ENCODE peak calls at places on chromosome 6, in six cellular contexts. W is naive B cell; U is left kidney; A is effector CD8-positive, alpha-beta T cell; L is H7; O is stimulated activated naive CD8-positive, alpha-beta T cell treated with anti-CD3 and anti-CD28 coated beads, Interleukin-15, amount 100 ng/mL, for 72 hours. R is an unnamed sample.

GRCh38 chr6:27332692-27333641 is 20.9 kb upstream of the POM121L2 start:
- DNase-seq in U (peak), L (peak), O (peak), W (peak), A (peak), R (peak)

GRCh38 chr6:162331911-162332310 is 395.7 kb downstream of the PRKN start:
- DNase-seq in O (no peak), U (no peak), L (no peak), W (no peak), A (no peak), R (no peak)

GRCh38 chr6:137043710-137044365 is 927 bp downstream of the IL20RA start:
- DNase-seq in L (no peak), O (no peak), U (peak), W (peak), A (no peak), R (peak)

GRCh38 chr6:29071831-29072723 is 15.0 kb downstream of the OR2B3 start:
- DNase-seq in W (no peak), O (peak), A (no peak), U (peak), L (peak), R (peak)

GRCh38 chr6:134517863-134518262 is 200.0 kb upstream of the SGK1 start:
- DNase-seq in W (no peak), A (no peak), U (peak), L (no peak), O (no peak), R (peak)

GRCh38 chr6:104229057-104229456 is 630.7 kb downstream of the HACE1 start:
- DNase-seq in L (no peak), O (no peak), A (no peak), W (no peak), U (peak), R (no peak)

GRCh38 chr6:76351275-76351674 is 278.8 kb upstream of the IMPG1 start:
- DNase-seq in W (no peak), A (no peak), O (no peak), L (peak), U (peak), R (peak)

GRCh38 chr6:161890133-161890833 is 616.4 kb upstream of the AGPAT4 start:
- DNase-seq in W (no peak), U (no peak), L (no peak), A (no peak), O (no peak), R (no peak)

GRCh38 chr6:25629202-25629584 is 22.8 kb upstream of the SCGN start:
- DNase-seq in A (no peak), W (no peak), L (no peak), U (no peak), O (no peak), R (no peak)

GRCh38 chr6:104710543-104711335 is 149.0 kb downstream of the HACE1 start:
- DNase-seq in O (no peak), A (no peak), L (no peak), U (no peak), W (no peak), R (no peak)

GRCh38 chr6:115945306-115945705 is 115.4 kb downstream of the FRK start:
- DNase-seq in W (no peak), U (no peak), O (no peak), L (no peak), A (no peak), R (no peak)

GRCh38 chr6:49958180-49958579 is 5.8 kb downstream of the DEFB114 start:
- DNase-seq in O (no peak), U (no peak), A (no peak), L (no peak), W (no peak), R (no peak)

GRCh38 chr6:100780648-100781047 is 100.5 kb downstream of the ASCC3 start:
- DNase-seq in W (no peak), A (no peak), L (no peak), O (no peak), U (no peak), R (no peak)

GRCh38 chr6:75922226-75922625 is 150.2 kb downstream of the IMPG1 start:
- DNase-seq in O (no peak), U (no peak), W (no peak), A (no peak), L (no peak), R (no peak)

GRCh38 chr6:170287371-170287876 is 3.5 kb downstream of the DLL1 start:
- DNase-seq in L (no peak), A (no peak), O (no peak), W (no peak), U (no peak), R (no peak)

GRCh38 chr6:123380257-123380656 is 256.5 kb downstream of the TRDN start:
- DNase-seq in A (no peak), L (peak), O (no peak), U (peak), W (no peak), R (peak)

GRCh38 chr6:128350416-128351254 is 169.8 kb downstream of the PTPRK start:
- DNase-seq in U (no peak), W (no peak), L (no peak), A (no peak), O (no peak), R (no peak)

GRCh38 chr6:195861-196360 is 96.4 kb upstream of the DUSP22 start:
- DNase-seq in A (peak), O (peak), W (no peak), L (no peak), U (peak), R (no peak)

GRCh38 chr6:52562915-52563314 is 13.9 kb downstream of the TRAM2 start:
- DNase-seq in O (no peak), L (no peak), U (no peak), W (no peak), A (no peak), R (no peak)

GRCh38 chr6:167495506-167496391 is 170.9 kb downstream of the TTLL2 start:
- DNase-seq in W (no peak), L (no peak), U (no peak), A (no peak), O (no peak), R (no peak)

GRCh38 chr6:9581155-9581554 is 833.7 kb downstream of the TFAP2A start:
- DNase-seq in U (no peak), A (no peak), O (no peak), L (no peak), W (no peak), R (no peak)

GRCh38 chr6:129279343-129280104 is 396.6 kb downstream of the LAMA2 start:
- DNase-seq in U (no peak), L (no peak), A (no peak), W (no peak), O (no peak), R (no peak)

GRCh38 chr6:163585932-163586437 is 171.5 kb downstream of the QKI start:
- DNase-seq in U (no peak), O (no peak), L (no peak), A (no peak), W (no peak), R (peak)

GRCh38 chr6:93474733-93475179 is 55.4 kb upstream of the EPHA7 start:
- DNase-seq in A (no peak), L (no peak), O (no peak), U (no peak), W (no peak), R (no peak)

GRCh38 chr6:15244605-15245360 is 1.1 kb upstream of the JARID2 start:
- DNase-seq in A (peak), L (peak), O (peak), W (peak), U (peak), R (peak)

GRCh38 chr6:80440496-80441160 is 334.2 kb downstream of the BCKDHB start:
- DNase-seq in A (no peak), O (no peak), W (no peak), U (no peak), L (no peak), R (no peak)

GRCh38 chr6:82331031-82331773 is 32.4 kb upstream of the TPBG start:
- DNase-seq in U (no peak), W (no peak), O (no peak), A (no peak), L (peak), R (peak)

GRCh38 chr6:25794784-25795183 is 37.1 kb downstream of the SLC17A1 start:
- DNase-seq in W (no peak), L (no peak), O (no peak), A (no peak), U (no peak), R (no peak)

GRCh38 chr6:73455865-73456629 is 4.0 kb upstream of the CGAS start:
- DNase-seq in L (no peak), A (no peak), O (no peak), U (no peak), W (no peak), R (peak)

GRCh38 chr6:52598123-52598823 is 21.4 kb upstream of the TRAM2 start:
- DNase-seq in A (peak), O (peak), U (peak), W (no peak), L (peak), R (peak)

GRCh38 chr6:155310596-155310995 is 3.7 kb downstream of the TFB1M start:
- DNase-seq in A (no peak), W (no peak), L (no peak), O (no peak), U (no peak), R (no peak)

GRCh38 chr6:63058601-63059000 is 152.7 kb upstream of the FKBP1C start:
- DNase-seq in A (no peak), U (peak), L (peak), O (no peak), W (no peak), R (peak)

GRCh38 chr6:136717297-136717990 is 74.8 kb downstream of the MAP3K5 start:
- DNase-seq in U (no peak), O (no peak), W (no peak), A (no peak), L (no peak), R (no peak)

GRCh38 chr6:32195902-32196681 is 3.6 kb upstream of the GPSM3 start:
- DNase-seq in W (peak), A (peak), L (peak), O (peak), U (peak), R (peak)

GRCh38 chr6:134454794-134455193 is 136.9 kb upstream of the SGK1 start:
- DNase-seq in L (no peak), U (no peak), W (no peak), O (no peak), A (no peak), R (no peak)

GRCh38 chr6:6890400-6890858 is 217.3 kb upstream of the RREB1 start:
- DNase-seq in U (peak), W (no peak), A (no peak), O (no peak), L (peak), R (no peak)